ENCODE peak calls at places on chromosomes 7 and 10, in nine cellular contexts. One of them, this sample, is unnamed. For H3K36me3, the result is how much of the 10 kb centered on the place peaks cover.

GRCh38 chr10:68434657-68435056 is 27.6 kb upstream of the RUFY2 start:
- DNase-seq in cardiac muscle cell: no peak
- DNase-seq in ovary: no peak
- DNase-seq in CD8-positive, alpha-beta T cell: no peak
- DNase-seq in lung: no peak
- DNase-seq in sigmoid colon: no peak
- DNase-seq in neural progenitor cell: no peak
- DNase-seq in esophagus muscularis mucosa: peak
- DNase-seq in IMR-90: peak
- DNase-seq in this sample: no peak

GRCh38 chr10:30155401-30155800 is 96.0 kb upstream of the JCAD start:
- DNase-seq in sigmoid colon: no peak
- DNase-seq in esophagus muscularis mucosa: no peak
- DNase-seq in cardiac muscle cell: peak
- DNase-seq in lung: no peak
- DNase-seq in CD8-positive, alpha-beta T cell: no peak
- DNase-seq in IMR-90: peak
- DNase-seq in ovary: no peak
- DNase-seq in neural progenitor cell: no peak
- DNase-seq in this sample: peak

GRCh38 chr10:62779487-62780248 is 24.9 kb upstream of the ADO start:
- DNase-seq in neural progenitor cell: no peak
- DNase-seq in CD8-positive, alpha-beta T cell: peak
- DNase-seq in ovary: no peak
- DNase-seq in IMR-90: peak
- DNase-seq in esophagus muscularis mucosa: no peak
- DNase-seq in lung: no peak
- DNase-seq in cardiac muscle cell: peak
- DNase-seq in sigmoid colon: no peak
- DNase-seq in this sample: no peak

GRCh38 chr7:39091774-39092173 is 114.1 kb downstream of the POU6F2 start:
- DNase-seq in ovary: no peak
- DNase-seq in lung: no peak
- DNase-seq in sigmoid colon: no peak
- DNase-seq in IMR-90: no peak
- DNase-seq in neural progenitor cell: no peak
- DNase-seq in esophagus muscularis mucosa: no peak
- DNase-seq in cardiac muscle cell: no peak
- DNase-seq in CD8-positive, alpha-beta T cell: no peak
- DNase-seq in this sample: no peak

GRCh38 chr7:44213872-44214595 is 13.3 kb downstream of the YKT6 start:
- DNase-seq in cardiac muscle cell: peak
- DNase-seq in neural progenitor cell: peak
- DNase-seq in IMR-90: peak
- DNase-seq in sigmoid colon: peak
- DNase-seq in CD8-positive, alpha-beta T cell: no peak
- DNase-seq in lung: no peak
- DNase-seq in esophagus muscularis mucosa: no peak
- DNase-seq in ovary: no peak
- DNase-seq in this sample: no peak

GRCh38 chr7:96521068-96521629 is 188.5 kb downstream of the SEM1 start:
- DNase-seq in neural progenitor cell: no peak
- DNase-seq in CD8-positive, alpha-beta T cell: no peak
- DNase-seq in IMR-90: no peak
- DNase-seq in ovary: no peak
- DNase-seq in cardiac muscle cell: no peak
- DNase-seq in esophagus muscularis mucosa: no peak
- DNase-seq in sigmoid colon: no peak
- DNase-seq in lung: no peak
- DNase-seq in this sample: no peak

GRCh38 chr7:37009282-37009681 is 285.0 kb upstream of the AOAH start:
- DNase-seq in neural progenitor cell: no peak
- DNase-seq in ovary: no peak
- DNase-seq in IMR-90: no peak
- DNase-seq in CD8-positive, alpha-beta T cell: no peak
- DNase-seq in sigmoid colon: no peak
- DNase-seq in cardiac muscle cell: no peak
- DNase-seq in lung: no peak
- DNase-seq in esophagus muscularis mucosa: no peak
- DNase-seq in this sample: no peak

GRCh38 chr7:93920496-93921189 is 892 bp upstream of the GNG11 start:
- DNase-seq in sigmoid colon: no peak
- DNase-seq in lung: no peak
- DNase-seq in ovary: no peak
- DNase-seq in cardiac muscle cell: peak
- DNase-seq in IMR-90: no peak
- DNase-seq in neural progenitor cell: no peak
- DNase-seq in CD8-positive, alpha-beta T cell: no peak
- DNase-seq in esophagus muscularis mucosa: no peak
- DNase-seq in this sample: no peak

GRCh38 chr7:119733480-119733879 is 539.5 kb upstream of the KCND2 start:
- DNase-seq in neural progenitor cell: no peak
- DNase-seq in IMR-90: peak
- DNase-seq in esophagus muscularis mucosa: no peak
- DNase-seq in sigmoid colon: no peak
- DNase-seq in CD8-positive, alpha-beta T cell: no peak
- DNase-seq in cardiac muscle cell: peak
- DNase-seq in ovary: no peak
- DNase-seq in lung: no peak
- DNase-seq in this sample: no peak

GRCh38 chr10:32015386-32015785 is 40.8 kb downstream of the KIF5B start:
- DNase-seq in esophagus muscularis mucosa: no peak
- DNase-seq in CD8-positive, alpha-beta T cell: no peak
- DNase-seq in cardiac muscle cell: no peak
- DNase-seq in ovary: no peak
- DNase-seq in lung: no peak
- DNase-seq in sigmoid colon: no peak
- DNase-seq in neural progenitor cell: no peak
- DNase-seq in IMR-90: no peak
- DNase-seq in this sample: no peak

GRCh38 chr10:32017044-32017443 is 39.2 kb downstream of the KIF5B start:
- DNase-seq in sigmoid colon: no peak
- DNase-seq in esophagus muscularis mucosa: no peak
- DNase-seq in CD8-positive, alpha-beta T cell: no peak
- DNase-seq in neural progenitor cell: no peak
- DNase-seq in lung: no peak
- DNase-seq in ovary: no peak
- DNase-seq in cardiac muscle cell: no peak
- DNase-seq in IMR-90: no peak
- DNase-seq in this sample: no peak
- TF ChIP-seq CTCF in sigmoid colon: no peak
- TF ChIP-seq CTCF in esophagus muscularis mucosa: no peak
- TF ChIP-seq CTCF in CD8-positive, alpha-beta T cell: no peak
- TF ChIP-seq CTCF in neural progenitor cell: no peak
- TF ChIP-seq CTCF in lung: no peak
- TF ChIP-seq CTCF in ovary: no peak
- TF ChIP-seq CTCF in cardiac muscle cell: no peak
- TF ChIP-seq CTCF in IMR-90: no peak
- TF ChIP-seq CTCF in this sample: no peak

DNA sequence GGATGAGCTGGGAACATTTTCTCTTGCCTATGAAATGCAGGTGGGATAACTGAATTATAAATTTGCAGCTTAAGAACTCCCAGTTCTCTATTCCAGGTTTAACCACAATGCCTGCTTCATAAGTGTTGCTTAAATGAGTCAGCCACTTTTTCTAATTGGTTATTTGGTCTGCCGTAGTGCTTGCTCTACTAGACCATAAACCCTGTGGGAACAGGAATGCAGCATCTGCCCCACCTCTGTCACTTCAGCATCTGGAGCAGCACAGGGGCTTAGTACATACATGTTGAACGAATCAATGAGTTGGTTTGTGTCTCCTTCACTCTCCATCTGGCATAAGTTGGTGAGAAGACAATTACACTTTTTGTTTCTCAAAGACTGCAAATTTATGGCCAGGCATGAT is 95.2 kb upstream of the PTER start:
- DNase-seq in ovary: no peak
- DNase-seq in neural progenitor cell: no peak
- DNase-seq in cardiac muscle cell: no peak
- DNase-seq in esophagus muscularis mucosa: no peak
- DNase-seq in sigmoid colon: no peak
- DNase-seq in lung: no peak
- DNase-seq in IMR-90: no peak
- DNase-seq in CD8-positive, alpha-beta T cell: no peak
- DNase-seq in this sample: no peak
- H3K27ac ChIP-seq in ovary: no peak
- H3K27ac ChIP-seq in neural progenitor cell: no peak
- H3K27ac ChIP-seq in cardiac muscle cell: no peak
- H3K27ac ChIP-seq in esophagus muscularis mucosa: no peak
- H3K27ac ChIP-seq in sigmoid colon: no peak
- H3K27ac ChIP-seq in lung: no peak
- H3K27ac ChIP-seq in IMR-90: no peak
- H3K27ac ChIP-seq in CD8-positive, alpha-beta T cell: no peak
- H3K27ac ChIP-seq in this sample: no peak

GRCh38 chr10:118910702-118911101 is 118.8 kb upstream of the NANOS1 start:
- DNase-seq in neural progenitor cell: no peak
- DNase-seq in esophagus muscularis mucosa: peak
- DNase-seq in cardiac muscle cell: no peak
- DNase-seq in CD8-positive, alpha-beta T cell: no peak
- DNase-seq in ovary: no peak
- DNase-seq in sigmoid colon: no peak
- DNase-seq in IMR-90: no peak
- DNase-seq in lung: no peak
- DNase-seq in this sample: peak
- H3K36me3 ChIP-seq in neural progenitor cell: under half
- H3K36me3 ChIP-seq in esophagus muscularis mucosa: under half
- H3K36me3 ChIP-seq in cardiac muscle cell: under half
- H3K36me3 ChIP-seq in CD8-positive, alpha-beta T cell: under half
- H3K36me3 ChIP-seq in ovary: under half
- H3K36me3 ChIP-seq in sigmoid colon: under half
- H3K36me3 ChIP-seq in IMR-90: under half
- H3K36me3 ChIP-seq in lung: under half
- H3K36me3 ChIP-seq in this sample: under half

GRCh38 chr7:24722386-24723177 is 34.7 kb downstream of the GSDME start:
- DNase-seq in esophagus muscularis mucosa: peak
- DNase-seq in CD8-positive, alpha-beta T cell: no peak
- DNase-seq in neural progenitor cell: peak
- DNase-seq in cardiac muscle cell: peak
- DNase-seq in sigmoid colon: no peak
- DNase-seq in IMR-90: no peak
- DNase-seq in ovary: no peak
- DNase-seq in lung: no peak
- DNase-seq in this sample: no peak

GRCh38 chr7:24724451-24725190 is 32.6 kb downstream of the GSDME start:
- DNase-seq in sigmoid colon: no peak
- DNase-seq in lung: no peak
- DNase-seq in CD8-positive, alpha-beta T cell: no peak
- DNase-seq in IMR-90: no peak
- DNase-seq in neural progenitor cell: no peak
- DNase-seq in ovary: no peak
- DNase-seq in cardiac muscle cell: no peak
- DNase-seq in esophagus muscularis mucosa: peak
- DNase-seq in this sample: no peak

GRCh38 chr7:24721378-24722030 is 35.8 kb downstream of the GSDME start:
- DNase-seq in IMR-90: no peak
- DNase-seq in lung: no peak
- DNase-seq in ovary: no peak
- DNase-seq in esophagus muscularis mucosa: no peak
- DNase-seq in CD8-positive, alpha-beta T cell: no peak
- DNase-seq in cardiac muscle cell: no peak
- DNase-seq in neural progenitor cell: peak
- DNase-seq in sigmoid colon: no peak
- DNase-seq in this sample: no peak

GRCh38 chr7:24725554-24726260 is 31.6 kb downstream of the GSDME start:
- DNase-seq in neural progenitor cell: no peak
- DNase-seq in IMR-90: no peak
- DNase-seq in esophagus muscularis mucosa: peak
- DNase-seq in lung: no peak
- DNase-seq in CD8-positive, alpha-beta T cell: no peak
- DNase-seq in sigmoid colon: no peak
- DNase-seq in ovary: peak
- DNase-seq in cardiac muscle cell: no peak
- DNase-seq in this sample: no peak

GRCh38 chr7:24723178-24723530 is 34.1 kb downstream of the GSDME start:
- DNase-seq in sigmoid colon: no peak
- DNase-seq in IMR-90: no peak
- DNase-seq in CD8-positive, alpha-beta T cell: no peak
- DNase-seq in cardiac muscle cell: no peak
- DNase-seq in esophagus muscularis mucosa: no peak
- DNase-seq in lung: no peak
- DNase-seq in ovary: no peak
- DNase-seq in neural progenitor cell: no peak
- DNase-seq in this sample: no peak
- TF ChIP-seq CTCF in sigmoid colon: no peak
- TF ChIP-seq CTCF in IMR-90: no peak
- TF ChIP-seq CTCF in CD8-positive, alpha-beta T cell: no peak
- TF ChIP-seq CTCF in cardiac muscle cell: no peak
- TF ChIP-seq CTCF in esophagus muscularis mucosa: no peak
- TF ChIP-seq CTCF in lung: no peak
- TF ChIP-seq CTCF in ovary: no peak
- TF ChIP-seq CTCF in neural progenitor cell: no peak
- TF ChIP-seq CTCF in this sample: no peak

DNA sequence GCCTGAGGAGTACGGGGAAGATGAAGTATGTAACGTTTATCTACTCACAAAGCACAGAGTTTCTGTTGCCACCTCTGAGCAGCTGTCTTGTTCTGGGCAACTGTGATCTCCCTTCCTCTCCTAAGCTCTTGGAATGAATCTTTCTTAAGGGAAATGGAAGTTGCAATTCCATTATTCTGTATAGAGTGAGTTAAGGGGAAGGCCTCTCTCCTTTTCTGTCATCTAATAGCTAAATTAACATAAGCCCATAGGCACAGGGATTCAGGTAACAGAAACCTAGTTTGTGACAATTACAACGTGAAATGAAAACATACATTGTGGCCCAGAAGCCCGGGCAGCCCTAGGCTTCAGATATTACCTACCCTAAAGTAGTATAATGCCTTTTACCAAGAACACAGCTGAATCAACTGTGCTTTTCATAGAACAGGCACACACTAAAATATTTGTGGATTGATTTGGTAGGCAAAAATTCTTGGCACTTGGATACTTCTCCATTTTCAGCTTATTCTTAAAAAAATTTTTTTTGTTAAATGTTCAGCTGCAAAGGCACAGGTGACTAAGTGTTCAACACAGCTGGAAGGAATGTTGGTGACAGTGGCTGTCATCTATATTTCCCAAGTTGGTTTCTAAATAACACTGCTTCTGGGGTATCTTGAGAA is 3.8 kb upstream of the PDCD4 start:
- DNase-seq in lung: no peak
- DNase-seq in sigmoid colon: no peak
- DNase-seq in CD8-positive, alpha-beta T cell: no peak
- DNase-seq in cardiac muscle cell: no peak
- DNase-seq in esophagus muscularis mucosa: no peak
- DNase-seq in IMR-90: no peak
- DNase-seq in neural progenitor cell: no peak
- DNase-seq in ovary: no peak
- DNase-seq in this sample: no peak
- H3K27ac ChIP-seq in lung: peak
- H3K27ac ChIP-seq in sigmoid colon: no peak
- H3K27ac ChIP-seq in CD8-positive, alpha-beta T cell: peak
- H3K27ac ChIP-seq in cardiac muscle cell: no peak
- H3K27ac ChIP-seq in esophagus muscularis mucosa: peak
- H3K27ac ChIP-seq in IMR-90: no peak
- H3K27ac ChIP-seq in neural progenitor cell: no peak
- H3K27ac ChIP-seq in ovary: no peak
- H3K27ac ChIP-seq in this sample: peak